ENCODE peak calls at places on chromosomes 4 and X, in four cellular contexts. One of them, this sample, is unnamed.

GRCh38 chrX:1453390-1453783 is 678 bp upstream of the ASMTL start:
- DNase-seq in brain microvascular endothelial cell: no peak
- DNase-seq in progenitor cell of endocrine pancreas: no peak
- DNase-seq in spleen: peak; percentile 97
- DNase-seq in this sample: no peak

GRCh38 chrX:40008841-40009461 is 88.8 kb downstream of the BCOR start:
- DNase-seq in brain microvascular endothelial cell: no peak
- DNase-seq in progenitor cell of endocrine pancreas: no peak
- DNase-seq in spleen: peak; percentile 84
- DNase-seq in this sample: no peak

GRCh38 chr4:86452323-86452995 is 92.6 kb upstream of the MAPK10 start:
- DNase-seq in brain microvascular endothelial cell: peak; percentile 40
- DNase-seq in progenitor cell of endocrine pancreas: no peak
- DNase-seq in spleen: no peak
- DNase-seq in this sample: no peak

GRCh38 chrX:44621088-44621487 is 78.4 kb upstream of the FUNDC1 start:
- DNase-seq in brain microvascular endothelial cell: no peak
- DNase-seq in progenitor cell of endocrine pancreas: no peak
- DNase-seq in spleen: no peak
- DNase-seq in this sample: no peak

GRCh38 chr4:15149234-15149841 is 147.1 kb downstream of the CPEB2 start:
- DNase-seq in brain microvascular endothelial cell: no peak
- DNase-seq in progenitor cell of endocrine pancreas: no peak
- DNase-seq in spleen: no peak
- DNase-seq in this sample: no peak

GRCh38 chrX:71168134-71168533 is 23.5 kb downstream of the NLGN3 start:
- DNase-seq in brain microvascular endothelial cell: no peak
- DNase-seq in progenitor cell of endocrine pancreas: no peak
- DNase-seq in spleen: no peak
- DNase-seq in this sample: no peak

GRCh38 chr4:81606796-81607550 is 135.3 kb upstream of the RASGEF1B start:
- DNase-seq in brain microvascular endothelial cell: no peak
- DNase-seq in progenitor cell of endocrine pancreas: no peak
- DNase-seq in spleen: no peak
- DNase-seq in this sample: no peak

GRCh38 chrX:10203617-10204016 is 46.8 kb downstream of the CLCN4 start:
- DNase-seq in brain microvascular endothelial cell: no peak
- DNase-seq in progenitor cell of endocrine pancreas: no peak
- DNase-seq in spleen: no peak
- DNase-seq in this sample: no peak

GRCh38 chrX:84737471-84737871 is 235.2 kb upstream of the HDX start:
- DNase-seq in brain microvascular endothelial cell: no peak
- DNase-seq in progenitor cell of endocrine pancreas: no peak
- DNase-seq in spleen: no peak
- DNase-seq in this sample: no peak

GRCh38 chr4:153679476-153679875 is 4.6 kb upstream of the TLR2 start:
- DNase-seq in brain microvascular endothelial cell: no peak
- DNase-seq in progenitor cell of endocrine pancreas: no peak
- DNase-seq in spleen: peak; percentile 53
- DNase-seq in this sample: no peak

GRCh38 chrX:139642241-139642927 is 65.6 kb downstream of the MCF2 start:
- DNase-seq in brain microvascular endothelial cell: no peak
- DNase-seq in progenitor cell of endocrine pancreas: no peak
- DNase-seq in spleen: no peak
- DNase-seq in this sample: no peak

GRCh38 chr4:1043162-1043561 is 31.7 kb downstream of the FGFRL1 start:
- DNase-seq in brain microvascular endothelial cell: no peak
- DNase-seq in progenitor cell of endocrine pancreas: no peak
- DNase-seq in spleen: no peak
- DNase-seq in this sample: no peak

GRCh38 chr4:20544645-20545044 is 155.6 kb upstream of the PACRGL start:
- DNase-seq in brain microvascular endothelial cell: no peak
- DNase-seq in progenitor cell of endocrine pancreas: no peak
- DNase-seq in spleen: no peak
- DNase-seq in this sample: no peak

GRCh38 chrX:97397371-97397770 is 513.7 kb downstream of the RPA4 start:
- DNase-seq in brain microvascular endothelial cell: peak; percentile 59
- DNase-seq in progenitor cell of endocrine pancreas: no peak
- DNase-seq in spleen: no peak
- DNase-seq in this sample: no peak

DNA sequence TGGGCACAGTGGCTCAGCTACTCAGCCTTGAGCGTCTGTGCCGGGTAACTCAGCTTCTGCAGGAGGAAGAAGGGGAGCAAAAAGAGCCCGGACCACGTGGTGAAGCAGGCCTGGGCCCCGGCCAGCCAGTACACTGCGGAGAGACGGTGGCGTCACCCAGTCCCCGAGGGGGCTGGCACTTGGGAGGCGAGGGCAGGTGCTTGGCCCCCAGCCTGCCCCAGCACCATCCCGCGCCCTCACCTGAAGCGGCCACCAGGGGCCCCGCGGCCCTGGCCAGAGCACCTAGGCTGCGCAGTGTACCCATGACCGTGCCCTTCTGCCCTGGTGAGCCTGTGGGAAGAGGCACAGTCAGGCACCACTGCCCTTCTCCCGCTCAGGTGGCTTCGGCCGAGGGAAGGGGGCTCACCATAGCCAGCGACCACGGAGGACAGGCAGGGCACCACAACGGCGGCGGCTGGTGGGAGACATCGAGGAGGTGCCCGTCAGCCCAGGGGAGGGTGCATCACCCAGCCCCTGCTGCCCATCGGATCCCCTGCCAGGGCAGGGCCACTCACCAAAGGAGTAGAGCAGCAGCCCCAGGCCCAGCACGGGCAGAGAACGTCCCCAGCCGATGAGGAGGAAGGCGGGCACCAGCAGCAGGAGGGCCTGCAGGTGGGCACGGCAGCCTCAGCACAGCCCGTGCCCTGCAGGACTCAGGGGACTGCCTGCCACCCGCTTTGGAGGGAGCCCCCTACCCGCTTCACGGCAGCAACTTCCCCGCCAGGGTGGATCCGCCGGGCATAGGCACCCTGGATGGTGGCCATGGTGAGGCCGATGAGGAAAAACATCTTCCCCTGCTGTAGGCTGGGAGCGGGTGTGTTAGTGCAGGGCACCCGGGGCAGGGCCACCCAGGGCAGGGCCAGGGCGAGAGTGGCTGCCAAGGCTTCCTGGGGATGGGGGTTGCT is 32.1 kb downstream of the NOP14 start:
- DNase-seq in brain microvascular endothelial cell: no peak
- DNase-seq in progenitor cell of endocrine pancreas: no peak
- DNase-seq in spleen: peak; percentile 81
- DNase-seq in this sample: peak; percentile 37
- TF ChIP-seq CTCF in brain microvascular endothelial cell: peak; percentile 20
- TF ChIP-seq CTCF in progenitor cell of endocrine pancreas: peak; percentile 34
- TF ChIP-seq CTCF in spleen: no peak
- TF ChIP-seq CTCF in this sample: peak; percentile 23

GRCh38 chrX:120793098-120793497 is 82.6 kb downstream of the CT47B1 start:
- DNase-seq in brain microvascular endothelial cell: no peak
- DNase-seq in progenitor cell of endocrine pancreas: no peak
- DNase-seq in spleen: no peak
- DNase-seq in this sample: no peak

GRCh38 chrX:120790118-120790517 is 85.5 kb downstream of the CT47B1 start:
- DNase-seq in brain microvascular endothelial cell: peak; percentile 52
- DNase-seq in progenitor cell of endocrine pancreas: no peak
- DNase-seq in spleen: no peak
- DNase-seq in this sample: no peak

GRCh38 chrX:120794525-120794975 is 81.1 kb downstream of the CT47B1 start:
- DNase-seq in brain microvascular endothelial cell: peak; percentile 45
- DNase-seq in progenitor cell of endocrine pancreas: no peak
- DNase-seq in spleen: no peak
- DNase-seq in this sample: no peak

GRCh38 chrX:120790552-120790951 is 85.1 kb downstream of the CT47B1 start:
- DNase-seq in brain microvascular endothelial cell: no peak
- DNase-seq in progenitor cell of endocrine pancreas: no peak
- DNase-seq in spleen: no peak
- DNase-seq in this sample: no peak

DNA sequence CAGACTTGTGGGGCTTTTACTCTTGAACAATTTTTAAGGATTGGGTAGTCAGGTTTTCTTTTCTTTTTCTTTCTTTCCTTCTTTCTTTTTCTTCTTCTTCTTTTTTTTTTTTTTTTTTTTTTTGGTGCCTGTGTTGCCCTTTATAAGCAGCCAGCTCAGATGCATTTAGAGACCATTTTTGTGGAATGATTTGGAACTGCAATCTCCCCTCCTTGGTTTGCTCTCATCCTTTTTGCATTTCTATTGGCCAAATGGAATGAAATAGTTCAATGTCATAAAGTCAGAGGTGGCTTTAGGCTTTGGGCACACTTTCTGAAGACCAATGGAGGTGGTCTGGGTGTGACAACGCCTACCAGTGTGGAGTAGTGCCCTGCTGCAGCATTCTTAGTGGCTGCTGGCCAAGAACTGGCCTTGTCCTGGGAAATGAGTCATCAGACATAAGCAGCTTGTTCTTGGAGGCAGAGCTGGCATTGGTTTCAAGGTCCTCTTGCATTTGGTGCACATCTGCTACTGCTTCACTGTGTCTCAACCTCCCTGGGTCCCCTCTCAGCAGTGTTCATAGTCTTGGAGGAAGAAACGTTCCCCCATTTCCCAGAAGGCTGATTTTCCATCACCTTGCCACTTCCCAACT is 84.5 kb downstream of the CT47B1 start:
- DNase-seq in brain microvascular endothelial cell: peak; percentile 60
- DNase-seq in progenitor cell of endocrine pancreas: no peak
- DNase-seq in spleen: no peak
- DNase-seq in this sample: no peak
- TF ChIP-seq CTCF in brain microvascular endothelial cell: no peak
- TF ChIP-seq CTCF in progenitor cell of endocrine pancreas: no peak
- TF ChIP-seq CTCF in spleen: no peak
- TF ChIP-seq CTCF in this sample: no peak

GRCh38 chr4:48767055-48767454 is 13.0 kb downstream of the FRYL start:
- DNase-seq in brain microvascular endothelial cell: no peak
- DNase-seq in progenitor cell of endocrine pancreas: no peak
- DNase-seq in spleen: no peak
- DNase-seq in this sample: no peak
- TF ChIP-seq CTCF in brain microvascular endothelial cell: peak; percentile 43
- TF ChIP-seq CTCF in progenitor cell of endocrine pancreas: peak; percentile 19
- TF ChIP-seq CTCF in spleen: no peak
- TF ChIP-seq CTCF in this sample: no peak

GRCh38 chr4:108172780-108173598 is 4.3 kb upstream of the LEF1 start:
- DNase-seq in brain microvascular endothelial cell: no peak
- DNase-seq in progenitor cell of endocrine pancreas: no peak
- DNase-seq in spleen: peak; percentile 86
- DNase-seq in this sample: peak; percentile 72
- TF ChIP-seq CTCF in brain microvascular endothelial cell: peak; percentile 3
- TF ChIP-seq CTCF in progenitor cell of endocrine pancreas: peak; percentile 11
- TF ChIP-seq CTCF in spleen: no peak
- TF ChIP-seq CTCF in this sample: no peak

GRCh38 chr4:76108467-76109181 is 34.1 kb downstream of the ART3 start:
- DNase-seq in brain microvascular endothelial cell: no peak
- DNase-seq in progenitor cell of endocrine pancreas: no peak
- DNase-seq in spleen: no peak
- DNase-seq in this sample: no peak
- TF ChIP-seq CTCF in brain microvascular endothelial cell: peak; percentile 26
- TF ChIP-seq CTCF in progenitor cell of endocrine pancreas: peak; percentile 30
- TF ChIP-seq CTCF in spleen: no peak
- TF ChIP-seq CTCF in this sample: no peak

DNA sequence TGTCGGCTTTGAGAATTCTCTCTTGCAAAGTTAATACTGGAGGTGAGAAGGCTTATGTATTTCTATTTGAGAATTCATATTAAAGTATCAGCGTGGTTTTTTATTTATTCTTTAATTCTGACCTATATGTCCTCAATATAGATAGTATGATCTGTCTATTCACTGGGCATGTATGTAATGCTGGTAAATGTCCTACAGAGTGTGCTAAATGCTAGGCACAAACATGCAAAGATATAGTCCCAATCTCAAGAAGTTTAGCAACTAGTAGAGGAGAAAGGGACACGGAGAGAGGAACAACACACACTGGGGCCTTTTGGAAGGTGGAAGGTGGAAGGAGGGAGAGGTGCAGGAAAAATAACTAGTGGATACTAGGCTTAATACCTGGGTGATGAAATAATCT is 11.0 kb upstream of the BMPR1B start:
- DNase-seq in brain microvascular endothelial cell: no peak
- DNase-seq in progenitor cell of endocrine pancreas: no peak
- DNase-seq in spleen: no peak
- DNase-seq in this sample: no peak
- TF ChIP-seq CTCF in brain microvascular endothelial cell: no peak
- TF ChIP-seq CTCF in progenitor cell of endocrine pancreas: no peak
- TF ChIP-seq CTCF in spleen: no peak
- TF ChIP-seq CTCF in this sample: no peak

DNA sequence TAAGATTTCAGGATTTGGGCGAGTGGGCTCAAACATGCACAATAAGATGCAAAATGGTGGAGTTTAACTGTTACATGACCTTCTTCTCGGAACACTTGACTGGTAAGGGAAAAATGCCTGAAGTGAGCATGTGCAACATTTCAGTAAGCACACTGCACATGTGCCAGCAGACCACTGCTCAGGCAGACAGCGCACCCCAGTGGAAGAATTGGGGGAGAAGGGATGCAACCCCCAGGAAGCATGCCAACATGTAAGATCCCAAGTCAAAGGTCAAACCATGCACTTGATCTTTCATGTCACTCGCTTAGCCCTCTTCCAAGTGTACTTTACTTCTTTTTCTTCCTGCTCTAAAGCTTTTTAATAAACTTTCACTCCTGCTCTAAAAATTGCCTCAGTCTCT is 256.3 kb downstream of the CENPC start:
- DNase-seq in brain microvascular endothelial cell: peak; percentile 5
- DNase-seq in progenitor cell of endocrine pancreas: peak; percentile 30
- DNase-seq in spleen: no peak
- DNase-seq in this sample: peak; percentile 29
- TF ChIP-seq CTCF in brain microvascular endothelial cell: peak; percentile 32
- TF ChIP-seq CTCF in progenitor cell of endocrine pancreas: peak; percentile 70
- TF ChIP-seq CTCF in spleen: no peak
- TF ChIP-seq CTCF in this sample: no peak

DNA sequence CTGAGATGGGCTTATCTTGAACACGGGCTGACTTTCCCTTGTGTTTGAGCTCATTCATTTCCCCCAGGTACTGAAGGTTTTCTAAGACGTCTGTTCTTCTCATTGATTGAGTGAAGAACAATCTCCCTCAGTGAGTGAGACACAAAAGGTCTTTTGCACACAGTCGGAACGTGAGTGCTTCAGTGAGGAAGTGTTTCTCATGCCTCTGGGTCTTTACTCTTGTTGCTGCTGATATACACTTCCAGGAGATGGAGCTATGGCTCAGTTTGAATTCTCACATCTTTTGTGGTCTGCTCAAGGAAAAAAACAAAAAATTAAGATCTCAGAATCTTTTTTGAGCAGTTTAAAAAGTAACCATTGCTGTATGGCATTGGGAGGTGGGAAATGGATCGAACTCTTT is 981.9 kb upstream of the TENM3 start:
- DNase-seq in brain microvascular endothelial cell: peak; percentile 10
- DNase-seq in progenitor cell of endocrine pancreas: no peak
- DNase-seq in spleen: no peak
- DNase-seq in this sample: no peak
- TF ChIP-seq CTCF in brain microvascular endothelial cell: peak; percentile 61
- TF ChIP-seq CTCF in progenitor cell of endocrine pancreas: peak; percentile 54
- TF ChIP-seq CTCF in spleen: no peak
- TF ChIP-seq CTCF in this sample: no peak

DNA sequence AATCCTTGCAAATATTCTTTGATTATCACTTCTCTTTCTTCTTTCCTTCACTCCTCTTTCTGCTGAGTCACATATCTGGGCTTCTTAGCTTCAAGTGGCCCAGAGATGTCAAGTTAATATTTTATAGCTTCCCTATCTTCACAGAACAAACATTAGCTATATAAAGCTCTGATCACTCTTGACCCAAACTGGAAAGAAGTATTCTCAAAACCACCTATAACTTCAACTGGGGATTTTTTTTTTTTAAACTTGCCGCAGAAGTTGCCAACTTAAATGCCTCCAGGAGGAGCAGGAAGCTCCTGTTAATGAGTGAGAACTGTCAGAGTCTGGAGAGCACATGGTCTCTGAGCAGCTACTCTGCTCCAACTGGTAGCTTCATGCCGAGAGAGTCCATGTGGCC is 233.3 kb upstream of the EDNRA start:
- DNase-seq in brain microvascular endothelial cell: no peak
- DNase-seq in progenitor cell of endocrine pancreas: no peak
- DNase-seq in spleen: no peak
- DNase-seq in this sample: peak; percentile 5
- TF ChIP-seq CTCF in brain microvascular endothelial cell: no peak
- TF ChIP-seq CTCF in progenitor cell of endocrine pancreas: no peak
- TF ChIP-seq CTCF in spleen: no peak
- TF ChIP-seq CTCF in this sample: no peak